ENCODE peak calls at places on chromosomes 16 and 17, in eight cellular contexts. B is ELR; A is SW 1271; Z is activated CD4-positive, alpha-beta T cell treated with anti-CD3 and anti-CD28 coated beads, Interleukin-2, amount 50 U/mL, for 1 hour; J is cardiac fibroblast; I is GM12865; V is HTR-8/SVneo; T is activated T-helper 1 cell treated with Interleukin-2 at 50 U/mL for 16 hours. D is an unnamed sample.

GRCh38 chr16:72753883-72754282 is 294.0 kb downstream of the ZFHX3 start:
- DNase-seq in Z (no peak), T (no peak), J (no peak), I (no peak), A (no peak), B (no peak), V (no peak), D (no peak)

GRCh38 chr17:45410144-45411091 is 22.3 kb downstream of the ARHGAP27 start:
- DNase-seq in Z (peak; percentile 50), T (peak; percentile 44), V (no peak), I (peak; percentile 81), A (no peak), B (no peak), J (no peak), D (peak; percentile 55)

GRCh38 chr17:17853811-17854527 is 17.2 kb upstream of the SREBF1 start:
- DNase-seq in I (peak; percentile 43), J (no peak), T (no peak), V (no peak), B (peak; percentile 78), A (no peak), Z (no peak), D (no peak)

GRCh38 chr16:36336-36984 is 16.9 kb downstream of the POLR3K start:
- DNase-seq in J (no peak), B (no peak), I (no peak), V (no peak), A (no peak), Z (no peak), T (no peak), D (no peak)

GRCh38 chr16:12455287-12455798 is 348.3 kb downstream of the CPPED1 start:
- DNase-seq in Z (peak; percentile 8), J (peak; percentile 61), B (peak; percentile 53), T (no peak), V (peak; percentile 66), A (peak; percentile 28), I (peak; percentile 58), D (no peak)

GRCh38 chr16:85832578-85833539 is 33.4 kb downstream of the COX4I1 start:
- DNase-seq in A (no peak), V (no peak), I (peak; percentile 63), Z (no peak), B (no peak), T (no peak), J (no peak), D (no peak)

GRCh38 chr17:66858182-66859083 is 23.5 kb downstream of the CACNG5 start:
- DNase-seq in A (no peak), T (no peak), Z (no peak), B (no peak), I (no peak), J (no peak), V (no peak), D (no peak)

GRCh38 chr17:68356520-68356919 is 65.2 kb downstream of the ARSG start:
- DNase-seq in B (no peak), Z (peak; percentile 57), J (no peak), I (peak; percentile 75), T (peak; percentile 50), A (no peak), V (no peak), D (peak; percentile 54)

GRCh38 chr17:66445229-66445628 is 142.8 kb downstream of the PRKCA start:
- DNase-seq in B (no peak), V (no peak), Z (no peak), J (no peak), T (no peak), A (no peak), I (no peak), D (no peak)

GRCh38 chr17:70034158-70034557 is 40.9 kb upstream of the KCNJ16 start:
- DNase-seq in T (no peak), J (no peak), I (no peak), V (no peak), B (no peak), A (no peak), Z (no peak), D (no peak)

GRCh38 chr17:60079401-60079861 is 710 bp upstream of the HEATR6 start:
- DNase-seq in A (peak; percentile 64), J (peak; percentile 57), Z (no peak), T (no peak), V (no peak), I (no peak), B (peak; percentile 66), D (no peak)

GRCh38 chr17:46841561-46842379 is 9.6 kb upstream of the WNT9B start:
- DNase-seq in J (no peak), Z (peak; percentile 19), T (no peak), V (peak; percentile 66), A (no peak), I (no peak), B (peak; percentile 41), D (no peak)

GRCh38 chr17:8003594-8004181 is 1.3 kb downstream of the GUCY2D start:
- DNase-seq in A (no peak), V (no peak), B (no peak), J (no peak), T (no peak), Z (no peak), I (no peak), D (no peak)

GRCh38 chr16:31455601-31456314 is 3.5 kb upstream of the ARMC5 start:
- DNase-seq in J (no peak), Z (no peak), B (peak; percentile 41), T (no peak), V (no peak), I (no peak), A (no peak), D (no peak)

GRCh38 chr17:30915833-30916611 is 5.7 kb upstream of the ADAP2 start:
- DNase-seq in Z (no peak), V (no peak), T (no peak), J (no peak), B (no peak), I (no peak), A (no peak), D (no peak)

GRCh38 chr16:84729716-84730320 is 30.0 kb downstream of the USP10 start:
- DNase-seq in T (no peak), I (no peak), J (peak; percentile 52), V (no peak), B (peak; percentile 60), A (peak; percentile 53), Z (no peak), D (no peak)

GRCh38 chr17:78868391-78868790 is 27.8 kb upstream of the USP36 start:
- DNase-seq in V (no peak), I (no peak), A (no peak), B (peak; percentile 84), J (peak; percentile 69), Z (no peak), T (no peak), D (no peak)

GRCh38 chr17:49486012-49486641 is 9.0 kb upstream of the NGFR start:
- DNase-seq in V (no peak), I (no peak), B (no peak), T (no peak), J (no peak), Z (no peak), A (no peak), D (no peak)

GRCh38 chr17:173064-173911 is 8.2 kb downstream of the DOC2B start:
- DNase-seq in B (no peak), A (no peak), T (no peak), J (no peak), Z (no peak), V (no peak), I (no peak), D (no peak)

GRCh38 chr16:66935319-66936011 is at the start of gene CES2:
- DNase-seq in A (no peak), B (peak; percentile 71), J (peak; percentile 40), I (no peak), T (no peak), Z (no peak), V (peak; percentile 64), D (no peak)

GRCh38 chr16:55120408-55120807 is 189.7 kb downstream of the IRX5 start:
- DNase-seq in T (no peak), Z (no peak), B (no peak), J (no peak), I (no peak), A (no peak), V (no peak), D (no peak)

GRCh38 chr16:88830250-88830649 is 18.5 kb upstream of the APRT start:
- DNase-seq in I (no peak), V (no peak), A (no peak), B (no peak), J (no peak), T (no peak), Z (no peak), D (no peak)

GRCh38 chr16:56824335-56824734 is 40.7 kb upstream of the SLC12A3 start:
- DNase-seq in J (peak; percentile 9), I (no peak), Z (no peak), A (no peak), T (no peak), V (no peak), B (peak; percentile 41), D (no peak)

GRCh38 chr17:27264068-27264812 is 29.7 kb upstream of the WSB1 start:
- DNase-seq in A (no peak), I (no peak), Z (no peak), T (no peak), B (no peak), V (no peak), J (no peak), D (no peak)

GRCh38 chr17:68197091-68197996 is 50.5 kb upstream of the AMZ2 start:
- DNase-seq in T (no peak), V (no peak), I (no peak), B (no peak), J (no peak), A (no peak), Z (peak; percentile 38), D (peak; percentile 41)

GRCh38 chr17:43324205-43324893 is 74.4 kb upstream of the ARL4D start:
- DNase-seq in V (no peak), I (peak; percentile 79), T (no peak), J (no peak), Z (no peak), B (no peak), A (no peak), D (no peak)

GRCh38 chr16:49827806-49828428 is 28.0 kb downstream of the ZNF423 start:
- DNase-seq in T (no peak), B (no peak), I (no peak), A (no peak), Z (no peak), V (no peak), J (peak; percentile 33), D (no peak)

GRCh38 chr17:606501-607243 is 108.0 kb downstream of the VPS53 start:
- DNase-seq in V (no peak), I (no peak), T (no peak), B (no peak), J (no peak), A (no peak), Z (no peak), D (no peak)

GRCh38 chr16:87324411-87325275 is 7.5 kb upstream of the C16orf95 start:
- DNase-seq in Z (peak; percentile 45), V (peak; percentile 69), B (peak; percentile 50), A (no peak), J (peak; percentile 24), T (peak; percentile 5), I (peak; percentile 46), D (peak; percentile 18)

GRCh38 chr16:4091638-4092037 is 24.6 kb downstream of the ADCY9 start:
- DNase-seq in J (no peak), T (no peak), B (no peak), I (no peak), Z (no peak), V (no peak), A (no peak), D (no peak)

GRCh38 chr17:35660902-35661301 is 70.5 kb upstream of the RASL10B start:
- DNase-seq in Z (no peak), A (no peak), B (no peak), T (no peak), I (no peak), V (no peak), J (no peak), D (no peak)

GRCh38 chr17:79919164-79919585 is 79.9 kb upstream of the CBX4 start:
- DNase-seq in Z (no peak), T (no peak), B (no peak), J (no peak), I (no peak), V (no peak), A (no peak), D (no peak)

GRCh38 chr16:68332411-68333121 is 21.7 kb downstream of the PRMT7 start:
- DNase-seq in Z (no peak), T (no peak), I (no peak), B (no peak), A (no peak), J (peak; percentile 24), V (no peak), D (no peak)

GRCh38 chr17:55563363-55563762 is 52.1 kb upstream of the SMIM36 start:
- DNase-seq in Z (no peak), B (no peak), V (no peak), I (peak; percentile 7), T (no peak), J (no peak), A (no peak), D (no peak)